ENCODE peak calls at places on chromosome 6, in six cellular contexts. One of them, this sample, is unnamed.
A peak's percentile ranks its signal among the peaks of the same experiment; 100 is the strongest.

GRCh38 chr6:10401004-10401536 is 13.8 kb downstream of the TFAP2A start:
- DNase-seq in neural progenitor cell: no peak
- DNase-seq in endothelial cell of umbilical vein: no peak
- DNase-seq in mammary epithelial cell: no peak
- DNase-seq in IMR-90: no peak
- DNase-seq in GM12878: no peak
- DNase-seq in this sample: no peak

GRCh38 chr6:77447254-77447653 is 16.0 kb downstream of the HTR1B start:
- DNase-seq in IMR-90: peak; percentile 87
- DNase-seq in mammary epithelial cell: no peak
- DNase-seq in neural progenitor cell: no peak
- DNase-seq in GM12878: no peak
- DNase-seq in endothelial cell of umbilical vein: peak; percentile 78
- DNase-seq in this sample: no peak

GRCh38 chr6:112441607-112442006 is 94.5 kb downstream of the RFPL4B start:
- DNase-seq in neural progenitor cell: no peak
- DNase-seq in GM12878: no peak
- DNase-seq in endothelial cell of umbilical vein: no peak
- DNase-seq in IMR-90: no peak
- DNase-seq in mammary epithelial cell: no peak
- DNase-seq in this sample: no peak

GRCh38 chr6:11762782-11763459 is 15.7 kb downstream of the ADTRP start:
- DNase-seq in mammary epithelial cell: no peak
- DNase-seq in IMR-90: no peak
- DNase-seq in GM12878: no peak
- DNase-seq in neural progenitor cell: no peak
- DNase-seq in endothelial cell of umbilical vein: peak; percentile 34
- DNase-seq in this sample: no peak

GRCh38 chr6:111033628-111034289 is 51.9 kb downstream of the RPF2 start:
- DNase-seq in IMR-90: no peak
- DNase-seq in GM12878: no peak
- DNase-seq in endothelial cell of umbilical vein: no peak
- DNase-seq in neural progenitor cell: no peak
- DNase-seq in mammary epithelial cell: no peak
- DNase-seq in this sample: peak; percentile 58

GRCh38 chr6:1821188-1822183 is 211.8 kb downstream of the FOXC1 start:
- DNase-seq in mammary epithelial cell: no peak
- DNase-seq in IMR-90: peak; percentile 31
- DNase-seq in neural progenitor cell: no peak
- DNase-seq in endothelial cell of umbilical vein: peak; percentile 89
- DNase-seq in GM12878: peak; percentile 4
- DNase-seq in this sample: no peak

GRCh38 chr6:6007311-6008113 is 787 bp upstream of the NRN1 start:
- DNase-seq in neural progenitor cell: peak; percentile 80
- DNase-seq in GM12878: no peak
- DNase-seq in endothelial cell of umbilical vein: peak; percentile 50
- DNase-seq in mammary epithelial cell: peak; percentile 34
- DNase-seq in IMR-90: no peak
- DNase-seq in this sample: peak; percentile 89

GRCh38 chr6:44932651-44933091 is 395.5 kb upstream of the RUNX2 start:
- DNase-seq in GM12878: no peak
- DNase-seq in IMR-90: no peak
- DNase-seq in mammary epithelial cell: no peak
- DNase-seq in endothelial cell of umbilical vein: no peak
- DNase-seq in neural progenitor cell: no peak
- DNase-seq in this sample: no peak

GRCh38 chr6:165800337-165800736 is 137.3 kb upstream of the PDE10A start:
- DNase-seq in neural progenitor cell: no peak
- DNase-seq in GM12878: no peak
- DNase-seq in mammary epithelial cell: no peak
- DNase-seq in endothelial cell of umbilical vein: no peak
- DNase-seq in IMR-90: no peak
- DNase-seq in this sample: no peak

GRCh38 chr6:159970659-159971063 is 1.8 kb downstream of the IGF2R start:
- DNase-seq in IMR-90: no peak
- DNase-seq in GM12878: no peak
- DNase-seq in mammary epithelial cell: no peak
- DNase-seq in neural progenitor cell: no peak
- DNase-seq in endothelial cell of umbilical vein: no peak
- DNase-seq in this sample: no peak

GRCh38 chr6:56904068-56904467 is 50.8 kb upstream of the BEND6 start:
- DNase-seq in mammary epithelial cell: peak; percentile 81
- DNase-seq in GM12878: no peak
- DNase-seq in neural progenitor cell: no peak
- DNase-seq in endothelial cell of umbilical vein: no peak
- DNase-seq in IMR-90: no peak
- DNase-seq in this sample: no peak

GRCh38 chr6:5139828-5140771 is 55.0 kb downstream of the PPP1R3G start:
- DNase-seq in mammary epithelial cell: no peak
- DNase-seq in GM12878: no peak
- DNase-seq in endothelial cell of umbilical vein: no peak
- DNase-seq in IMR-90: no peak
- DNase-seq in neural progenitor cell: no peak
- DNase-seq in this sample: no peak

GRCh38 chr6:75431379-75431778 is 62.2 kb downstream of the FILIP1 start:
- DNase-seq in endothelial cell of umbilical vein: peak; percentile 77
- DNase-seq in GM12878: no peak
- DNase-seq in mammary epithelial cell: peak; percentile 9
- DNase-seq in neural progenitor cell: no peak
- DNase-seq in IMR-90: peak; percentile 40
- DNase-seq in this sample: no peak

GRCh38 chr6:20266851-20267608 is 54.8 kb upstream of the MBOAT1 start:
- DNase-seq in IMR-90: no peak
- DNase-seq in GM12878: peak; percentile 12
- DNase-seq in endothelial cell of umbilical vein: no peak
- DNase-seq in mammary epithelial cell: peak; percentile 81
- DNase-seq in neural progenitor cell: no peak
- DNase-seq in this sample: no peak

GRCh38 chr6:87817226-87817625 is 115.2 kb upstream of the AKIRIN2 start:
- DNase-seq in endothelial cell of umbilical vein: no peak
- DNase-seq in neural progenitor cell: no peak
- DNase-seq in IMR-90: no peak
- DNase-seq in mammary epithelial cell: no peak
- DNase-seq in GM12878: no peak
- DNase-seq in this sample: no peak

GRCh38 chr6:113050010-113050893 is 703.1 kb downstream of the RFPL4B start:
- DNase-seq in IMR-90: peak; percentile 44
- DNase-seq in neural progenitor cell: peak; percentile 8
- DNase-seq in GM12878: no peak
- DNase-seq in endothelial cell of umbilical vein: peak; percentile 92
- DNase-seq in mammary epithelial cell: peak; percentile 46
- DNase-seq in this sample: no peak

GRCh38 chr6:133504761-133505160 is 263.6 kb downstream of the EYA4 start:
- DNase-seq in GM12878: no peak
- DNase-seq in IMR-90: no peak
- DNase-seq in endothelial cell of umbilical vein: no peak
- DNase-seq in neural progenitor cell: no peak
- DNase-seq in mammary epithelial cell: no peak
- DNase-seq in this sample: no peak

GRCh38 chr6:158813032-158813431 is 6.1 kb downstream of the EZR start:
- DNase-seq in IMR-90: no peak
- DNase-seq in mammary epithelial cell: no peak
- DNase-seq in endothelial cell of umbilical vein: no peak
- DNase-seq in GM12878: no peak
- DNase-seq in neural progenitor cell: no peak
- DNase-seq in this sample: peak; percentile 45
- H3K36me3 ChIP-seq in IMR-90: peaks cover 4% of the 10 kb centered on the region
- H3K36me3 ChIP-seq in mammary epithelial cell: peaks cover 33% of the 10 kb centered on the region
- H3K36me3 ChIP-seq in endothelial cell of umbilical vein: no peaks in the 10 kb centered on the region
- H3K36me3 ChIP-seq in GM12878: peaks cover 4% of the 10 kb centered on the region
- H3K36me3 ChIP-seq in neural progenitor cell: peaks cover 3% of the 10 kb centered on the region
- H3K36me3 ChIP-seq in this sample: peaks cover 80% of the 10 kb centered on the region

GRCh38 chr6:148307400-148307799 is 35.2 kb upstream of the SASH1 start:
- DNase-seq in IMR-90: peak; percentile 39
- DNase-seq in endothelial cell of umbilical vein: no peak
- DNase-seq in GM12878: no peak
- DNase-seq in mammary epithelial cell: peak; percentile 40
- DNase-seq in neural progenitor cell: no peak
- DNase-seq in this sample: no peak

GRCh38 chr6:148309301-148309700 is 33.3 kb upstream of the SASH1 start:
- DNase-seq in endothelial cell of umbilical vein: no peak
- DNase-seq in GM12878: no peak
- DNase-seq in IMR-90: no peak
- DNase-seq in neural progenitor cell: no peak
- DNase-seq in mammary epithelial cell: no peak
- DNase-seq in this sample: no peak

GRCh38 chr6:148313483-148313882 is 29.2 kb upstream of the SASH1 start:
- DNase-seq in endothelial cell of umbilical vein: no peak
- DNase-seq in neural progenitor cell: no peak
- DNase-seq in mammary epithelial cell: no peak
- DNase-seq in GM12878: no peak
- DNase-seq in IMR-90: no peak
- DNase-seq in this sample: no peak

GRCh38 chr6:148316308-148316707 is 26.3 kb upstream of the SASH1 start:
- DNase-seq in IMR-90: no peak
- DNase-seq in mammary epithelial cell: no peak
- DNase-seq in endothelial cell of umbilical vein: peak; percentile 70
- DNase-seq in GM12878: no peak
- DNase-seq in neural progenitor cell: no peak
- DNase-seq in this sample: no peak

DNA sequence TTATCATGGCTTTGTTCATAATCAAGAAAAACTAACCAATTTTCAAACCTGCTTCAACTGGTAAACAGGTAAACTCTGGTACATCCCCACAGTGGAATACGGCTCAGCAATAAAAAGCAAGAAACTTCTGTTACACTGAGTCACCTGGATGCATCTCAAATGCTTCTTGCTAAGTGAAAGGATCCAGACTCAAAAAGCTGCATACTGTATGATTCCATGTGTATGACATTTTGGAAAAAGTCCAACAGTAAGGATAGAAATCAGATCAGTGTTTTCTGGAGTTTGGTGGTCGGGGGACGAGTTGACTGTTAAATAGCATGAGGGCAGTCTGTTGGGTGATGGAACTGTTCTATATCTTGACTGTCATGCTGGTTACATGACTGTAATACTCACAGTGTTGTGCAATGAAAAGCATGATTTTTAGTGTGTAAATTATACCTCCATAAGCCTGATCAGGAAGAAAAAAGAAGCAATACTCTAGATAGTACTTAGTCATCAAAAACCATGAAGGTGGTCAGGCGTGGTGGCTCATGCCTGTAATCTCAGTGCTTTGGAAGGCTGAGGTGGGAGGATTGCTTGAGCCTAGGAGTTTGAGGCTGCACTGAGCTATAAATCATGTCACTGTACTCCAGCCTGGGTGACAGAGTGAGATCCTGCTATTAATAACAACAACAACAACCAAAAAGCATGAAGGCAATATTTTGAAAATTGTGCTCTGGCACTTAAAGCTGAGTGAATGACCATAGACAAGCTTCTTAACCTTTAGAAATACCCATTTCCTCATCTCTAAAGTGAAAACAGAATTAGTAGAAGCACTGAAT is 30.6 kb upstream of the SASH1 start:
- DNase-seq in IMR-90: peak; percentile 42
- DNase-seq in neural progenitor cell: no peak
- DNase-seq in endothelial cell of umbilical vein: no peak
- DNase-seq in mammary epithelial cell: no peak
- DNase-seq in GM12878: no peak
- DNase-seq in this sample: no peak
- TF ChIP-seq CTCF in IMR-90: no peak
- TF ChIP-seq CTCF in neural progenitor cell: no peak
- TF ChIP-seq CTCF in endothelial cell of umbilical vein: no peak
- TF ChIP-seq CTCF in mammary epithelial cell: no peak
- TF ChIP-seq CTCF in GM12878: no peak
- TF ChIP-seq CTCF in this sample: no peak

DNA sequence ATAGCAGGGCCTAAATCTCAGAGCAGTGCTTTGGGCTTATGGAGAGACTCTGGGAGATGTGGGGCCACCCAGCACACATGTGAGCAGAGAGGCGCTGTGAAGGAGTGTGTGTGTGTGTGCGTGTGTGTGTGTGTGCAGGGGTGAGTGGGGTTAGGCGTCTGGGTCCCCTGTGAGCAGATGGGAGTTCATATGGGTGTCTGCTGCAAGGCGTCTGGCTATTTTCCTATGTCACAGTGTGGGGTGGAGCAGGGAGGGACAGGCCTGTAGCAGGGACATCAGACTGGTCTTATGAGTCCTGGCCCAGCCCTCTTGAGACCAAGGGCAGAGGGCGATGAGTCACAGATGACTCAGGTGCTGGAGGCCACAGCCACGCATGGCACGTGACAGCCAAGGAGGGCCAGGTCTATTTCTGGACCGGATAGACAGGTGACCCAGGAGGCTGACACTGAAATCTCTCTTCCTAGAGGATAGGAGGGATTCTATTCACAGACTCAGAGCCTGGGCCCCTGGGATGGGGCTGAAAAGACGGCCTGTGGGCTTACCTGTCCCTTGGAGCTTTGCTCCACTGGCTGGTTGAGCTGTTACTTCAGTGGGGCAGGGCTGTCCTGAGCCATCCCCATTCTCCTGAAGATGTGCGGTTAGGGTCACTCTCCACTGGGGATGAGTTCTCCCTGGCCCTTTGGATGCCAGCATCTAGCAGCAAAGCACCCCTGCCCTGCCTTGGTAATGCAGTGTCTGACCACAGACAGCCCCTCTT is 28.9 kb downstream of the VEGFA start:
- DNase-seq in neural progenitor cell: no peak
- DNase-seq in mammary epithelial cell: peak; percentile 85
- DNase-seq in GM12878: peak; percentile 34
- DNase-seq in IMR-90: peak; percentile 85
- DNase-seq in endothelial cell of umbilical vein: peak; percentile 26
- DNase-seq in this sample: no peak
- H3K9ac ChIP-seq in neural progenitor cell: no peak overlapping the region
- H3K9ac ChIP-seq in mammary epithelial cell: no peak overlapping the region
- H3K9ac ChIP-seq in GM12878: no peak overlapping the region
- H3K9ac ChIP-seq in IMR-90: no peak overlapping the region
- H3K9ac ChIP-seq in endothelial cell of umbilical vein: no peak overlapping the region
- H3K9ac ChIP-seq in this sample: no peak overlapping the region

GRCh38 chr6:152118678-152119077 is 311.2 kb downstream of the ESR1 start:
- DNase-seq in neural progenitor cell: no peak
- DNase-seq in GM12878: no peak
- DNase-seq in IMR-90: no peak
- DNase-seq in endothelial cell of umbilical vein: no peak
- DNase-seq in mammary epithelial cell: no peak
- DNase-seq in this sample: no peak

GRCh38 chr6:152122434-152122833 is 315.0 kb downstream of the ESR1 start:
- DNase-seq in endothelial cell of umbilical vein: no peak
- DNase-seq in IMR-90: no peak
- DNase-seq in neural progenitor cell: no peak
- DNase-seq in mammary epithelial cell: no peak
- DNase-seq in GM12878: no peak
- DNase-seq in this sample: no peak

GRCh38 chr6:152124432-152125074 is 317.1 kb downstream of the ESR1 start:
- DNase-seq in GM12878: no peak
- DNase-seq in mammary epithelial cell: peak; percentile 49
- DNase-seq in IMR-90: peak; percentile 75
- DNase-seq in neural progenitor cell: peak; percentile 42
- DNase-seq in endothelial cell of umbilical vein: peak; percentile 81
- DNase-seq in this sample: no peak

GRCh38 chr6:152123076-152123475 is 315.6 kb downstream of the ESR1 start:
- DNase-seq in mammary epithelial cell: no peak
- DNase-seq in IMR-90: no peak
- DNase-seq in endothelial cell of umbilical vein: no peak
- DNase-seq in neural progenitor cell: no peak
- DNase-seq in GM12878: no peak
- DNase-seq in this sample: no peak

DNA sequence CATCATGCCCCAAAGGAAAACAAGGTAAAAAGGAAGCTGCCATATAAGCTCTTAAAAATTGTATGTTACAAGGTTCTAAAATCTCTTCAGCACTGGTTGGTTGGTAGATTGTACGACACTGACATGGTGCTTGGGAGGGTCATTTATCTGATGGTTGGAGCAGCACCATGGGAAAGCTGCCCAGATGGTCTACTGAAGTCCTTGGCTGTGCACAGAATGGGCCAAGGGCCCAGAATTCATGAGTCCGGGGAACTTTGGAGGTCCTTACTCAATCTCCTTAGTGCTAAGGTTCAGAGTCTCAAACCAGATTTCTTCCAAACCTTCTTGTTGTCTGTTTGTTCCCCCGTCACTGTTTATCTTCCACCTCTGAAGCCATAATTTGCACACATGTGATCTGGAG is 314.4 kb downstream of the ESR1 start:
- DNase-seq in endothelial cell of umbilical vein: no peak
- DNase-seq in GM12878: no peak
- DNase-seq in neural progenitor cell: no peak
- DNase-seq in IMR-90: no peak
- DNase-seq in mammary epithelial cell: no peak
- DNase-seq in this sample: no peak
- H3K36me3 ChIP-seq in endothelial cell of umbilical vein: peaks cover 4% of the 10 kb centered on the region
- H3K36me3 ChIP-seq in GM12878: no peaks in the 10 kb centered on the region
- H3K36me3 ChIP-seq in neural progenitor cell: no peaks in the 10 kb centered on the region
- H3K36me3 ChIP-seq in IMR-90: peaks cover 20% of the 10 kb centered on the region
- H3K36me3 ChIP-seq in mammary epithelial cell: no peaks in the 10 kb centered on the region
- H3K36me3 ChIP-seq in this sample: peaks cover 3% of the 10 kb centered on the region